ENCODE peak calls at places on chromosome X, in nine cellular contexts. G is CD8-positive, alpha-beta T cell; O is ELF-1; S is dermis blood vessel endothelial cell; P is fibroblast of mammary gland; A is AG10803; Q is AG08396; H is tibial nerve; X is ACHN. F is an unnamed sample.

GRCh38 chrX:39854772-39855747 is 242.7 kb downstream of the BCOR start:
- DNase-seq in G (peak), O (no peak), S (peak), P (no peak), A (no peak), Q (no peak), H (no peak), X (no peak), F (no peak)

GRCh38 chrX:69317721-69318120 is 152.5 kb upstream of the PJA1 start:
- DNase-seq in G (peak), O (no peak), S (no peak), P (no peak), A (no peak), Q (no peak), H (no peak), X (no peak), F (no peak)

GRCh38 chrX:18722500-18723071 is 15.1 kb downstream of the PPEF1 start:
- DNase-seq in G (no peak), O (no peak), S (no peak), P (no peak), A (no peak), Q (no peak), H (no peak), X (no peak), F (no peak)

GRCh38 chrX:45771114-45771513 is 570.4 kb upstream of the DIPK2B start:
- DNase-seq in G (no peak), O (peak), S (peak), P (peak), A (peak), Q (peak), H (no peak), X (peak), F (no peak)

GRCh38 chrX:9339603-9340569 is 125.0 kb upstream of the TBL1X start:
- DNase-seq in G (peak), O (peak), S (no peak), P (no peak), A (no peak), Q (no peak), H (peak), X (no peak), F (no peak)

GRCh38 chrX:129522184-129523059 is 868 bp downstream of the SMARCA1 start:
- DNase-seq in G (no peak), O (peak), S (peak), P (peak), A (peak), Q (peak), H (peak), X (peak), F (peak)

GRCh38 chrX:67503453-67503852 is 40.4 kb upstream of the AR start:
- DNase-seq in G (no peak), O (no peak), S (no peak), P (no peak), A (no peak), Q (no peak), H (no peak), X (no peak), F (no peak)

GRCh38 chrX:150690126-150690525 is 3.1 kb upstream of the MTMR1 start:
- DNase-seq in G (no peak), O (no peak), S (peak), P (peak), A (peak), Q (peak), H (no peak), X (peak), F (peak)

GRCh38 chrX:72079607-72080006 is 52.1 kb downstream of the RTL5 start:
- DNase-seq in G (no peak), O (peak), S (peak), P (no peak), A (no peak), Q (no peak), H (no peak), X (no peak), F (no peak)

GRCh38 chrX:101287402-101287801 is 3.7 kb downstream of the TAF7L start:
- DNase-seq in G (no peak), O (no peak), S (peak), P (peak), A (peak), Q (peak), H (peak), X (peak), F (peak)

GRCh38 chrX:39613508-39613921 is 484.2 kb downstream of the BCOR start:
- DNase-seq in G (no peak), O (peak), S (peak), P (no peak), A (no peak), Q (no peak), H (peak), X (peak), F (peak)

GRCh38 chrX:12648995-12649394 is 142.2 kb upstream of the PRPS2 start:
- DNase-seq in G (no peak), O (no peak), S (no peak), P (no peak), A (no peak), Q (no peak), H (no peak), X (no peak), F (no peak)

GRCh38 chrX:48569958-48570357 is 4.3 kb upstream of the RBM3 start:
- DNase-seq in G (no peak), O (no peak), S (peak), P (peak), A (peak), Q (no peak), H (no peak), X (no peak), F (no peak)

GRCh38 chrX:153474718-153475117 is 4.3 kb upstream of the HAUS7 start:
- DNase-seq in G (peak), O (peak), S (peak), P (peak), A (peak), Q (peak), H (peak), X (peak), F (no peak)

GRCh38 chrX:105781794-105782193 is 40.5 kb upstream of the NRK start:
- DNase-seq in G (no peak), O (no peak), S (no peak), P (no peak), A (no peak), Q (no peak), H (no peak), X (no peak), F (no peak)

GRCh38 chrX:110992611-110993010 is 103.4 kb upstream of the PAK3 start:
- DNase-seq in G (no peak), O (peak), S (no peak), P (peak), A (peak), Q (peak), H (no peak), X (peak), F (peak)

GRCh38 chrX:149704664-149705063 is 7.2 kb upstream of the MAGEA11 start:
- DNase-seq in G (no peak), O (no peak), S (no peak), P (no peak), A (no peak), Q (no peak), H (no peak), X (no peak), F (no peak)

GRCh38 chrX:72100051-72100755 is 31.5 kb downstream of the RTL5 start:
- DNase-seq in G (peak), O (no peak), S (no peak), P (no peak), A (no peak), Q (no peak), H (no peak), X (no peak), F (no peak)

GRCh38 chrX:26586570-26586969 is 370.6 kb downstream of the MAGEB5 start:
- DNase-seq in G (no peak), O (peak), S (no peak), P (no peak), A (no peak), Q (no peak), H (no peak), X (no peak), F (no peak)

GRCh38 chrX:1244164-1245076 is 24.2 kb upstream of the CSF2RA start:
- DNase-seq in G (no peak), O (peak), S (no peak), P (no peak), A (no peak), Q (no peak), H (no peak), X (peak), F (peak)

GRCh38 chrX:31714797-31715196 is 643.0 kb upstream of the FTHL17 start:
- DNase-seq in G (no peak), O (no peak), S (no peak), P (no peak), A (no peak), Q (no peak), H (no peak), X (no peak), F (no peak)

GRCh38 chrX:20060961-20061868 is 55.5 kb downstream of the MAP7D2 start:
- DNase-seq in G (no peak), O (no peak), S (no peak), P (no peak), A (no peak), Q (no peak), H (no peak), X (no peak), F (no peak)

GRCh38 chrX:102832661-102833060 is 104.4 kb upstream of the RAB40AL start:
- DNase-seq in G (no peak), O (peak), S (peak), P (peak), A (peak), Q (peak), H (no peak), X (peak), F (peak)

GRCh38 chrX:109843963-109844751 is 111.1 kb upstream of the ACSL4 start:
- DNase-seq in G (no peak), O (no peak), S (no peak), P (no peak), A (peak), Q (no peak), H (no peak), X (no peak), F (no peak)

GRCh38 chrX:137043736-137044135 is 9.9 kb upstream of the GPR101 start:
- DNase-seq in G (no peak), O (no peak), S (no peak), P (no peak), A (no peak), Q (no peak), H (no peak), X (no peak), F (no peak)

GRCh38 chrX:458631-459061 is 71.9 kb upstream of the PPP2R3B start:
- DNase-seq in G (no peak), O (no peak), S (no peak), P (no peak), A (no peak), Q (no peak), H (no peak), X (no peak), F (no peak)

GRCh38 chrX:10288400-10288799 is 131.6 kb downstream of the CLCN4 start:
- DNase-seq in G (no peak), O (no peak), S (no peak), P (no peak), A (peak), Q (no peak), H (no peak), X (no peak), F (no peak)

GRCh38 chrX:154540897-154541535 is 5.6 kb downstream of the G6PD start:
- DNase-seq in G (no peak), O (peak), S (peak), P (no peak), A (no peak), Q (no peak), H (no peak), X (no peak), F (peak)

GRCh38 chrX:107440692-107441091 is 8.8 kb upstream of the FRMPD3 start:
- DNase-seq in G (no peak), O (no peak), S (no peak), P (no peak), A (no peak), Q (no peak), H (no peak), X (no peak), F (no peak)

F was measured in T47D.